ENCODE peak calls at places on chromosome 11, in five cellular contexts. One of them, this sample, is unnamed.

GRCh38 chr11:8233691-8234424 is 29.8 kb downstream of the LMO1 start:
- DNase-seq in mucosa of descending colon: no peak
- DNase-seq in right lobe of liver: no peak
- DNase-seq in AG04450: no peak
- DNase-seq in prostate gland: no peak
- DNase-seq in this sample: no peak

GRCh38 chr11:77093056-77093891 is 9.4 kb upstream of the OMP start:
- DNase-seq in mucosa of descending colon: peak; percentile 35
- DNase-seq in AG04450: no peak
- DNase-seq in prostate gland: no peak
- DNase-seq in right lobe of liver: no peak
- DNase-seq in this sample: no peak

GRCh38 chr11:120667281-120667680 is 155.7 kb downstream of the GRIK4 start:
- DNase-seq in mucosa of descending colon: no peak
- DNase-seq in prostate gland: no peak
- DNase-seq in right lobe of liver: no peak
- DNase-seq in AG04450: no peak
- DNase-seq in this sample: no peak

GRCh38 chr11:43923327-43924111 is 18.9 kb upstream of the C11orf96 start:
- DNase-seq in AG04450: peak; percentile 79
- DNase-seq in mucosa of descending colon: no peak
- DNase-seq in prostate gland: no peak
- DNase-seq in right lobe of liver: no peak
- DNase-seq in this sample: peak; percentile 89

GRCh38 chr11:1117970-1118369 is 39.8 kb upstream of the MUC5AC start:
- DNase-seq in mucosa of descending colon: no peak
- DNase-seq in right lobe of liver: peak; percentile 39
- DNase-seq in AG04450: no peak
- DNase-seq in prostate gland: no peak
- DNase-seq in this sample: peak; percentile 38

GRCh38 chr11:22711880-22712279 is 45.5 kb downstream of the GAS2 start:
- DNase-seq in mucosa of descending colon: peak; percentile 53
- DNase-seq in right lobe of liver: no peak
- DNase-seq in AG04450: no peak
- DNase-seq in prostate gland: no peak
- DNase-seq in this sample: no peak

GRCh38 chr11:130916910-130917309 is 631 bp upstream of the SNX19 start:
- DNase-seq in right lobe of liver: no peak
- DNase-seq in prostate gland: no peak
- DNase-seq in AG04450: no peak
- DNase-seq in mucosa of descending colon: no peak
- DNase-seq in this sample: no peak

GRCh38 chr11:8870461-8871282 is 40.3 kb upstream of the AKIP1 start:
- DNase-seq in mucosa of descending colon: peak; percentile 85
- DNase-seq in AG04450: peak; percentile 29
- DNase-seq in prostate gland: peak; percentile 68
- DNase-seq in right lobe of liver: peak; percentile 52
- DNase-seq in this sample: peak; percentile 64

GRCh38 chr11:104946907-104947306 is 21.5 kb downstream of the CASP4 start:
- DNase-seq in mucosa of descending colon: no peak
- DNase-seq in right lobe of liver: no peak
- DNase-seq in AG04450: no peak
- DNase-seq in prostate gland: no peak
- DNase-seq in this sample: no peak

GRCh38 chr11:134124660-134125451 is 56.0 kb downstream of the JAM3 start:
- DNase-seq in AG04450: no peak
- DNase-seq in prostate gland: peak; percentile 57
- DNase-seq in mucosa of descending colon: peak; percentile 40
- DNase-seq in right lobe of liver: no peak
- DNase-seq in this sample: no peak

GRCh38 chr11:131999084-131999483 is 628.7 kb downstream of the NTM start:
- DNase-seq in prostate gland: no peak
- DNase-seq in right lobe of liver: no peak
- DNase-seq in mucosa of descending colon: no peak
- DNase-seq in AG04450: no peak
- DNase-seq in this sample: no peak

GRCh38 chr11:110269996-110270395 is 26.4 kb downstream of the RDX start:
- DNase-seq in mucosa of descending colon: no peak
- DNase-seq in right lobe of liver: no peak
- DNase-seq in prostate gland: no peak
- DNase-seq in AG04450: no peak
- DNase-seq in this sample: no peak

GRCh38 chr11:121721961-121722360 is 269.2 kb upstream of the SORL1-AS1 start:
- DNase-seq in prostate gland: no peak
- DNase-seq in AG04450: no peak
- DNase-seq in mucosa of descending colon: no peak
- DNase-seq in right lobe of liver: no peak
- DNase-seq in this sample: no peak

GRCh38 chr11:77580712-77581337 is 8.9 kb upstream of the AQP11 start:
- DNase-seq in right lobe of liver: no peak
- DNase-seq in mucosa of descending colon: no peak
- DNase-seq in AG04450: no peak
- DNase-seq in prostate gland: no peak
- DNase-seq in this sample: no peak

GRCh38 chr11:22508691-22509090 is 116.9 kb downstream of the FANCF start:
- DNase-seq in AG04450: no peak
- DNase-seq in prostate gland: no peak
- DNase-seq in right lobe of liver: no peak
- DNase-seq in mucosa of descending colon: no peak
- DNase-seq in this sample: no peak

GRCh38 chr11:35647535-35648092 is 15.0 kb upstream of the TRIM44 start:
- DNase-seq in right lobe of liver: peak; percentile 62
- DNase-seq in mucosa of descending colon: no peak
- DNase-seq in prostate gland: no peak
- DNase-seq in AG04450: no peak
- DNase-seq in this sample: no peak

GRCh38 chr11:72828081-72828567 is 13.9 kb downstream of the ATG16L2 start:
- DNase-seq in right lobe of liver: peak; percentile 70
- DNase-seq in mucosa of descending colon: no peak
- DNase-seq in prostate gland: no peak
- DNase-seq in AG04450: no peak
- DNase-seq in this sample: no peak

GRCh38 chr11:72738199-72739141 is 13.7 kb downstream of the ARAP1 start:
- DNase-seq in prostate gland: no peak
- DNase-seq in AG04450: no peak
- DNase-seq in right lobe of liver: no peak
- DNase-seq in mucosa of descending colon: no peak
- DNase-seq in this sample: no peak

GRCh38 chr11:45259607-45260006 is 26.5 kb downstream of the SYT13 start:
- DNase-seq in mucosa of descending colon: peak; percentile 61
- DNase-seq in right lobe of liver: no peak
- DNase-seq in prostate gland: no peak
- DNase-seq in AG04450: no peak
- DNase-seq in this sample: no peak

GRCh38 chr11:120830092-120830491 is 193.8 kb upstream of the TBCEL start:
- DNase-seq in prostate gland: no peak
- DNase-seq in AG04450: no peak
- DNase-seq in right lobe of liver: no peak
- DNase-seq in mucosa of descending colon: no peak
- DNase-seq in this sample: no peak

GRCh38 chr11:4467811-4468606 is 14.4 kb upstream of the OR52K1 start:
- DNase-seq in right lobe of liver: no peak
- DNase-seq in mucosa of descending colon: no peak
- DNase-seq in AG04450: no peak
- DNase-seq in prostate gland: no peak
- DNase-seq in this sample: no peak

GRCh38 chr11:58739725-58740430 is 8.1 kb upstream of the GLYAT start:
- DNase-seq in prostate gland: no peak
- DNase-seq in right lobe of liver: no peak
- DNase-seq in mucosa of descending colon: no peak
- DNase-seq in AG04450: no peak
- DNase-seq in this sample: no peak

GRCh38 chr11:123062892-123063395 is 1.0 kb upstream of the HSPA8 start:
- DNase-seq in AG04450: peak; percentile 11
- DNase-seq in right lobe of liver: no peak
- DNase-seq in mucosa of descending colon: no peak
- DNase-seq in prostate gland: no peak
- DNase-seq in this sample: no peak

GRCh38 chr11:35815556-35816315 is 128.1 kb upstream of the LDLRAD3 start:
- DNase-seq in mucosa of descending colon: no peak
- DNase-seq in prostate gland: no peak
- DNase-seq in right lobe of liver: peak; percentile 79
- DNase-seq in AG04450: no peak
- DNase-seq in this sample: no peak

DNA sequence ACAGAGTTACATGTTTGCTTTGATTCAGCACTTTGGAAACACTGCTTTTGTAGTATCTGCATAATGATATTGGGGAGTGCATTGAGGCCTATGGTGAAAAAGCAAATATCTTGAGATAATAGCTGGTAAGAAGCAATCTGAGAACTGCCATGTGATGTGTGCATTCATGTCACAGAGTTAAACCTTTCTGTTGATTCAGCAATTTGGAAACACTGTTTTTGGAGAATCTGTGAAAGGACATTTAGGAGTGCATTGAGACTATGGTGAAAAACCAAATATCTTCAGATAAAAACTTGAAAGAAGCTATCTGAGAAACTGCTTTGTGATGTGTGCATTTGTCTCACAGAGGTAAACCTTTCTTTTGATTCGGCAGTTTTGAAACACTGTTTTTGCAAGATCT is 346.8 kb downstream of the OR4C45 start:
- DNase-seq in right lobe of liver: no peak
- DNase-seq in mucosa of descending colon: no peak
- DNase-seq in AG04450: no peak
- DNase-seq in prostate gland: no peak
- DNase-seq in this sample: no peak
- H3K9me3 ChIP-seq in right lobe of liver: peaks cover 4% of the 10 kb centered on the region
- H3K9me3 ChIP-seq in mucosa of descending colon: peaks cover 95% of the 10 kb centered on the region
- H3K9me3 ChIP-seq in AG04450: no peaks in the 10 kb centered on the region
- H3K9me3 ChIP-seq in prostate gland: no peaks in the 10 kb centered on the region
- H3K9me3 ChIP-seq in this sample: peaks cover 86% of the 10 kb centered on the region

DNA sequence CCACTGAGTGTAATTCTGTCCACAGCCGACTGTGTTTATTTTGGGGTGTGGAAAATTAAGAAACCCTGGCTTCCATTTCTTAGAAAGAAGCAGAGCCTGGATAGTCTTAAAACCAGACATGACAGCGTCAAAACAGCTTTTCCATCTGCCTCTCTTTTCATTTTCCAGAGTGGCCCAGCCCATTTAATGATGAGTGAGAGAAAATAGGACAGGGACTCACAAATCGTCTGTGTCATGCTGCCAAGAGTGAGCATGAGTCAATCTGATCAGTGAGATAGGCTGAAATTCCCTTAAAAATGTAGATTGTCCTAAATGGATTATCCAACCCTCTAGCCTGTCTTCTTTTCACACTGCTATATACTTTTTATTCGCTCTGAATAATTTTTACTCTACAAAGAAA is 486.0 kb downstream of the JRKL start:
- DNase-seq in right lobe of liver: no peak
- DNase-seq in prostate gland: no peak
- DNase-seq in AG04450: no peak
- DNase-seq in mucosa of descending colon: no peak
- DNase-seq in this sample: no peak
- H3K9me3 ChIP-seq in right lobe of liver: no peaks in the 10 kb centered on the region
- H3K9me3 ChIP-seq in prostate gland: no peaks in the 10 kb centered on the region
- H3K9me3 ChIP-seq in AG04450: peaks cover 13% of the 10 kb centered on the region
- H3K9me3 ChIP-seq in mucosa of descending colon: no peaks in the 10 kb centered on the region
- H3K9me3 ChIP-seq in this sample: no peaks in the 10 kb centered on the region

DNA sequence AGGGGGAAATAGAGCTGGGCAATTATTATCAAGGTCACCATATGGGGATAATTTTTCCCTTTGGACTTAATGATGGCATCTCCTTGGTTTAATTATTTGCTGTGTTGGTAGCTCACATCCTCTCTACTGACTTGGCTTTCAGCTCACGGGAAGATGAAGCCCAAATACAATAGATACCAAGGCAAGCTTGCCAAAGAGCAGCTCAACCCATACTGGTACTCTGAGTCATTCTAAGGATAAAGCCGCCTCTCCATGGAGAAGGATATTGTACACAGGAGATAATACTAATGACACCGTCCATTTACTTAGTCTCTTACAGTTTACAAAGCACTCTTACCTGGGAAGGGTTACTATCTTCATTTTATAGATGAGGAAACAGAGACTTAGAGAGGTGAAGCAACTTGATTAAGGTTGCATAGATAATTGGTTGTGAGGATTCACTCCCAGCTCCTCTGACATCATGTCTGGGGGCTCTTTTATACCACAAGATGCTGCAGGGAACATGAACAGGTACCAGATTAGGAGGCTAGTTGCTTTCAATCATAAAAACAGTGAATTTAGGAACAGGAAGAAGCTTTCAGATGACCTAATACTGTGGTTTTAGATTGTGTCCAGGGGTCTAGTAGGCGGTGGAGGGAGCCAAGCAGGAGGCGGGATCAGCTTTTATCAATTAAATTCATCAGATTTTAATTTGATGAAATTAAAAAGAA is 48.3 kb upstream of the PICALM start:
- DNase-seq in AG04450: no peak
- DNase-seq in mucosa of descending colon: no peak
- DNase-seq in prostate gland: no peak
- DNase-seq in right lobe of liver: no peak
- DNase-seq in this sample: no peak
- H3K9me3 ChIP-seq in AG04450: no peaks in the 10 kb centered on the region
- H3K9me3 ChIP-seq in mucosa of descending colon: no peaks in the 10 kb centered on the region
- H3K9me3 ChIP-seq in prostate gland: no peaks in the 10 kb centered on the region
- H3K9me3 ChIP-seq in right lobe of liver: no peaks in the 10 kb centered on the region
- H3K9me3 ChIP-seq in this sample: no peaks in the 10 kb centered on the region

GRCh38 chr11:101045415-101045814 is 84.2 kb downstream of the PGR start:
- DNase-seq in AG04450: no peak
- DNase-seq in prostate gland: no peak
- DNase-seq in right lobe of liver: no peak
- DNase-seq in mucosa of descending colon: no peak
- DNase-seq in this sample: no peak
- H3K9me3 ChIP-seq in AG04450: no peaks in the 10 kb centered on the region
- H3K9me3 ChIP-seq in prostate gland: no peaks in the 10 kb centered on the region
- H3K9me3 ChIP-seq in right lobe of liver: no peaks in the 10 kb centered on the region
- H3K9me3 ChIP-seq in mucosa of descending colon: no peaks in the 10 kb centered on the region
- H3K9me3 ChIP-seq in this sample: no peaks in the 10 kb centered on the region

GRCh38 chr11:60252709-60253108 is 9.8 kb upstream of the MS4A4E start:
- DNase-seq in right lobe of liver: no peak
- DNase-seq in AG04450: no peak
- DNase-seq in prostate gland: no peak
- DNase-seq in mucosa of descending colon: no peak
- DNase-seq in this sample: no peak

GRCh38 chr11:60263434-60263833 is 17.0 kb upstream of the MS4A4A start:
- DNase-seq in right lobe of liver: no peak
- DNase-seq in AG04450: no peak
- DNase-seq in mucosa of descending colon: no peak
- DNase-seq in prostate gland: no peak
- DNase-seq in this sample: no peak

GRCh38 chr11:60261014-60261413 is 18.1 kb upstream of the MS4A4E start:
- DNase-seq in mucosa of descending colon: no peak
- DNase-seq in AG04450: no peak
- DNase-seq in right lobe of liver: no peak
- DNase-seq in prostate gland: no peak
- DNase-seq in this sample: no peak

GRCh38 chr11:60252208-60252566 is 9.2 kb upstream of the MS4A4E start:
- DNase-seq in right lobe of liver: no peak
- DNase-seq in mucosa of descending colon: no peak
- DNase-seq in AG04450: no peak
- DNase-seq in prostate gland: no peak
- DNase-seq in this sample: no peak

GRCh38 chr11:60257956-60258722 is 15.2 kb upstream of the MS4A4E start:
- DNase-seq in mucosa of descending colon: no peak
- DNase-seq in right lobe of liver: no peak
- DNase-seq in AG04450: no peak
- DNase-seq in prostate gland: no peak
- DNase-seq in this sample: no peak
- H3K9me3 ChIP-seq in mucosa of descending colon: peaks cover 7% of the 10 kb centered on the region
- H3K9me3 ChIP-seq in right lobe of liver: no peaks in the 10 kb centered on the region
- H3K9me3 ChIP-seq in AG04450: peaks cover 10% of the 10 kb centered on the region
- H3K9me3 ChIP-seq in prostate gland: no peaks in the 10 kb centered on the region
- H3K9me3 ChIP-seq in this sample: no peaks in the 10 kb centered on the region